ENCODE peak calls at places on chromosomes 3 and 15, in seven cellular contexts. U, X, V, G, R, K and A are unnamed samples.

GRCh38 chr3:160801386-160802118 is 45.5 kb downstream of the PPM1L start:
- DNase-seq in R (peak), K (peak), V (peak), U (no peak), G (peak), X (no peak), A (no peak)

GRCh38 chr3:156553705-156554356 is 1.1 kb downstream of the SSR3 start:
- DNase-seq in K (no peak), G (peak), U (no peak), V (peak), X (no peak), R (peak), A (no peak)

GRCh38 chr15:93830221-93830765 is 401.1 kb upstream of the MCTP2 start:
- DNase-seq in R (peak), G (no peak), V (no peak), X (no peak), U (no peak), K (no peak), A (no peak)

GRCh38 chr3:136141296-136141785 is 54.8 kb downstream of the MSL2 start:
- DNase-seq in X (no peak), V (no peak), G (no peak), K (no peak), U (no peak), R (peak), A (no peak)

GRCh38 chr3:140270329-140270728 is 335.3 kb downstream of the CLSTN2 start:
- DNase-seq in V (no peak), U (no peak), G (no peak), X (no peak), K (no peak), R (peak), A (no peak)

GRCh38 chr15:101088311-101088710 is 163.5 kb downstream of the CHSY1 start:
- DNase-seq in K (no peak), R (no peak), X (peak), G (no peak), U (no peak), V (no peak), A (no peak)

GRCh38 chr3:114223146-114223545 is 14.2 kb downstream of the ZNF80 start:
- DNase-seq in R (no peak), X (no peak), U (no peak), K (no peak), V (no peak), G (no peak), A (no peak)

GRCh38 chr3:45365060-45365459 is 23.3 kb upstream of the LARS2 start:
- DNase-seq in R (peak), U (no peak), V (no peak), K (no peak), X (no peak), G (peak), A (no peak)

GRCh38 chr3:152109038-152109437 is 159.7 kb upstream of the MBNL1 start:
- DNase-seq in G (no peak), U (no peak), R (no peak), X (no peak), V (no peak), K (no peak), A (no peak)

GRCh38 chr15:30882861-30883433 is 20.8 kb upstream of the FAN1 start:
- DNase-seq in R (no peak), G (no peak), X (no peak), U (no peak), K (no peak), V (no peak), A (no peak)

GRCh38 chr15:89004726-89005030 is 83.6 kb upstream of the ABHD2 start:
- DNase-seq in U (no peak), K (no peak), R (no peak), G (no peak), X (no peak), V (no peak), A (no peak)

GRCh38 chr15:39735120-39735717 is 47.4 kb downstream of the FSIP1 start:
- DNase-seq in K (no peak), X (no peak), U (no peak), V (no peak), G (peak), R (peak), A (no peak)

GRCh38 chr3:159169828-159170227 is 368.0 kb downstream of the MFSD1 start:
- DNase-seq in R (peak), V (peak), U (no peak), X (no peak), G (peak), K (no peak), A (no peak)

GRCh38 chr15:37046876-37047614 is 53.3 kb downstream of the MEIS2 start:
- DNase-seq in G (peak), U (no peak), V (peak), X (no peak), K (no peak), R (peak), A (no peak)

GRCh38 chr3:38143511-38143910 is 5.0 kb downstream of the MYD88 start:
- DNase-seq in G (no peak), X (no peak), U (no peak), K (peak), R (no peak), V (no peak), A (no peak)

GRCh38 chr15:100665570-100665969 is 63.2 kb downstream of the ASB7 start:
- DNase-seq in U (no peak), K (no peak), V (peak), G (peak), R (peak), X (no peak), A (no peak)

GRCh38 chr15:94021621-94022320 is 209.6 kb upstream of the MCTP2 start:
- DNase-seq in U (no peak), X (no peak), G (no peak), K (no peak), V (no peak), R (no peak), A (no peak)

GRCh38 chr3:71636482-71636881 is 53.0 kb upstream of the FOXP1 start:
- DNase-seq in X (no peak), K (no peak), U (no peak), R (no peak), G (no peak), V (no peak), A (no peak)

GRCh38 chr3:192607798-192608197 is 119.5 kb downstream of the FGF12 start:
- DNase-seq in V (no peak), R (no peak), K (no peak), U (no peak), X (no peak), G (no peak), A (no peak)
- H3K4me3 ChIP-seq in V (no peak), R (no peak), K (no peak), U (no peak), X (no peak), G (no peak), A (no peak)

DNA sequence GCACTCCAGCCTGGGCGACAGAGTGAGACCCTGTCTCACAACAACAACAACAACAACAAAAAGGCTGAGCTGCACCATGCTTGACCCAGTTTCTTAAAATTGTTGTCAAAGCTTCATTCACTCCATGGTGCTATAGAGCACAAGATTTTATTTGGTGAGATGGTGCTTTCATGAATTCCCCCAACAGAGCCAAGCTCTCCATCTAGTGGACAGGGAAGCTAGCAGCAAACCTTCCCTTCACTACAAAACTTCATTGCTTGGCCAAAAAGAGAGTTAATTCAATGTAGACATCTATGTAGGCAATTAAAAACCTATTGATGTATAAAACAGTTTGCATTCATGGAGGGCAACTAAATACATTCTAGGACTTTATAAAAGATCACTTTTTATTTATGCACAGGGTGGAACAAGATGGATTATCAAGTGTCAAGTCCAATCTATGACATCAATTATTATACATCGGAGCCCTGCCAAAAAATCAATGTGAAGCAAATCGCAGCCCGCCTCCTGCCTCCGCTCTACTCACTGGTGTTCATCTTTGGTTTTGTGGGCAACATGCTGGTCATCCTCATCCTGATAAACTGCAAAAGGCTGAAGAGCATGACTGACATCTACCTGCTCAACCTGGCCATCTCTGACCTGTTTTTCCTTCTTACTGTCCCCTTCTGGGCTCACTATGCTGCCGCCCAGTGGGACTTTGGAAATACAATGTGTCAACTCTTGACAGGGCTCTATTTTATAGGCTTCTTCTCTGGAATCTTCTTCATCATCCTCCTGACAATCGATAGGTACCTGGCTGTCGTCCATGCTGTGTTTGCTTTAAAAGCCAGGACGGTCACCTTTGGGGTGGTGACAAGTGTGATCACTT is 2.0 kb downstream of the CCR5 start:
- DNase-seq in U (no peak), R (peak), V (peak), K (no peak), G (peak), X (no peak), A (no peak)
- TF ChIP-seq CTCF in U (peak), R (peak), V (peak), K (peak), G (peak), X (peak), A (peak)

DNA sequence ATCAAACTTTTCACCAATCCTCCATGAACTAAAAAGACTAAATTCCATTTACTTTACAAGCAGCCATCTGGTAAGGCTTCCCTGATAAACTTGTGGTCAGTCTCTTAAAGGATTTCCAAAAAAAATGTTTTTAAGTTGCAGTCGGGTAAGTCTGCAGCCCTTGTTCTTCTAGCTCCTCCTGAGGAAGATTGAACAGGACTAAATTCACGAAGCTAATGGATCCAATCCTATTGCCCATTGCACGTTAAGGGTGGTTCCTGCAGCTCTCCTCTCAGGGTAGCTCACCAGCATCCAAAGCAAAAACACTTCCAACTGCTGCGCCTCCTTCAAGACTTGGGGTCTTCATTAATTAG is 2.8 kb downstream of the HES1 start:
- DNase-seq in K (no peak), X (no peak), R (no peak), V (no peak), G (peak), U (no peak), A (no peak)
- H3K4me3 ChIP-seq in K (peak), X (peak), R (peak), V (no peak), G (no peak), U (peak), A (peak)

GRCh38 chr3:134652409-134652831 is 1.6 kb upstream of the KY start:
- DNase-seq in R (peak), G (peak), X (no peak), U (peak), K (no peak), V (no peak), A (no peak)
- TF ChIP-seq CTCF in R (no peak), G (no peak), X (no peak), U (no peak), K (no peak), V (no peak), A (no peak)

GRCh38 chr3:184338538-184338945 is 1.1 kb downstream of the FAM131A start:
- DNase-seq in G (peak), K (no peak), R (peak), V (peak), U (no peak), X (no peak), A (peak)
- H3K4me3 ChIP-seq in G (peak), K (peak), R (peak), V (peak), U (peak), X (no peak), A (peak)

GRCh38 chr15:57462391-57462790 is 86.1 kb downstream of the CGNL1 start:
- DNase-seq in R (peak), V (peak), G (peak), U (no peak), K (no peak), X (no peak), A (no peak)
- TF ChIP-seq CTCF in R (no peak), V (peak), G (peak), U (peak), K (no peak), X (peak), A (peak)

GRCh38 chr15:78640527-78640839 is 527 bp downstream of the CHRNB4 start:
- DNase-seq in R (no peak), V (no peak), G (no peak), U (no peak), X (peak), K (no peak), A (no peak)

GRCh38 chr15:78640840-78641733 is at the start of gene CHRNB4:
- DNase-seq in K (no peak), U (no peak), X (peak), R (peak), G (no peak), V (no peak), A (no peak)

GRCh38 chr15:78638658-78639314 is 2.2 kb downstream of the CHRNB4 start:
- DNase-seq in X (peak), K (no peak), U (no peak), G (peak), R (peak), V (peak), A (peak)

GRCh38 chr15:78642341-78642740 is 1.3 kb upstream of the CHRNB4 start:
- DNase-seq in X (no peak), G (no peak), R (no peak), K (no peak), U (no peak), V (no peak), A (no peak)

GRCh38 chr15:78641876-78642275 is 866 bp upstream of the CHRNB4 start:
- DNase-seq in R (no peak), U (no peak), K (no peak), X (no peak), G (no peak), V (no peak), A (no peak)
- H3K4me3 ChIP-seq in R (no peak), U (no peak), K (no peak), X (no peak), G (no peak), V (no peak), A (no peak)